ENCODE peak calls at places on chromosomes 6 and 20, in six cellular contexts. X, W, O, E, T and C are unnamed samples.

GRCh38 chr6:134446901-134447300 is 129.0 kb upstream of the SGK1 start:
- DNase-seq in W (no peak), X (no peak), T (no peak), O (no peak), E (no peak), C (peak; percentile 29)

GRCh38 chr6:16204653-16205376 is 33.6 kb upstream of the GMPR start:
- DNase-seq in X (no peak), W (no peak), O (no peak), E (no peak), T (no peak), C (no peak)

GRCh38 chr6:125165256-125165655 is 11.7 kb downstream of the TPD52L1 start:
- DNase-seq in T (no peak), W (no peak), E (no peak), O (peak; percentile 51), X (no peak), C (peak; percentile 70)

GRCh38 chr20:58870293-58871014 is 17.9 kb downstream of the GNAS start:
- DNase-seq in X (no peak), W (peak; percentile 48), O (peak; percentile 36), E (peak; percentile 86), T (no peak), C (no peak)

GRCh38 chr20:13822459-13822858 is 37.6 kb downstream of the NDUFAF5 start:
- DNase-seq in O (no peak), X (no peak), T (no peak), E (no peak), W (no peak), C (no peak)

GRCh38 chr6:146310628-146311027 is 233.0 kb upstream of the RAB32 start:
- DNase-seq in O (no peak), E (no peak), W (no peak), X (no peak), T (no peak), C (no peak)

GRCh38 chr20:63381781-63382431 is 20.8 kb upstream of the CHRNA4 start:
- DNase-seq in T (no peak), X (peak; percentile 92), E (peak; percentile 20), O (no peak), W (no peak), C (no peak)

GRCh38 chr20:3115190-3116107 is 30.9 kb upstream of the AVP start:
- DNase-seq in T (no peak), E (peak; percentile 15), W (peak; percentile 11), X (peak; percentile 55), O (peak; percentile 44), C (peak; percentile 57)

GRCh38 chr6:42093582-42094329 is 43.4 kb downstream of the TAF8 start:
- DNase-seq in O (no peak), T (no peak), W (no peak), X (no peak), E (peak; percentile 62), C (no peak)

GRCh38 chr6:3825331-3825831 is 23.8 kb upstream of the FAM50B start:
- DNase-seq in X (no peak), O (no peak), E (peak; percentile 13), W (no peak), T (no peak), C (peak; percentile 68)

GRCh38 chr6:91081452-91082067 is 494.7 kb upstream of the MAP3K7 start:
- DNase-seq in T (no peak), X (no peak), E (peak; percentile 15), O (peak; percentile 20), W (peak; percentile 1), C (peak; percentile 78)

GRCh38 chr20:16691381-16691780 is 38.4 kb upstream of the SNRPB2 start:
- DNase-seq in O (no peak), W (no peak), X (no peak), T (no peak), E (no peak), C (no peak)

GRCh38 chr6:31396422-31397152 is 6.8 kb upstream of the MICA start:
- DNase-seq in O (peak; percentile 82), W (peak; percentile 54), T (peak; percentile 68), X (no peak), E (peak; percentile 94), C (peak; percentile 57)

GRCh38 chr20:54624701-54625472 is 149.5 kb downstream of the DOK5 start:
- DNase-seq in E (no peak), T (no peak), X (no peak), O (no peak), W (no peak), C (peak; percentile 42)

GRCh38 chr6:2970753-2971419 is 481 bp downstream of the SERPINB6 start:
- DNase-seq in O (peak; percentile 27), W (no peak), X (no peak), E (peak; percentile 74), T (peak; percentile 55), C (peak; percentile 56)

GRCh38 chr6:87436435-87436834 is 28.7 kb downstream of the CFAP206 start:
- DNase-seq in T (peak; percentile 3), W (peak; percentile 8), O (peak; percentile 45), X (no peak), E (peak; percentile 76), C (peak; percentile 75)

GRCh38 chr6:41111017-41111416 is 38.2 kb downstream of the NFYA start:
- DNase-seq in O (no peak), X (no peak), T (no peak), W (no peak), E (no peak), C (no peak)

GRCh38 chr6:138515657-138516056 is 16.4 kb upstream of the NHSL1 start:
- DNase-seq in W (no peak), E (no peak), X (no peak), O (no peak), T (no peak), C (no peak)

GRCh38 chr20:11849270-11849920 is 68.3 kb upstream of the BTBD3 start:
- DNase-seq in T (no peak), X (no peak), W (no peak), E (no peak), O (no peak), C (peak; percentile 58)

GRCh38 chr6:81446509-81446908 is 306.0 kb downstream of the TENT5A start:
- DNase-seq in X (no peak), W (no peak), O (no peak), T (no peak), E (no peak), C (no peak)

GRCh38 chr6:46961248-46961647 is 39.5 kb upstream of the ADGRF5 start:
- DNase-seq in E (no peak), O (no peak), W (no peak), T (no peak), X (no peak), C (no peak)

GRCh38 chr20:46222521-46223007 is 85.7 kb downstream of the CDH22 start:
- DNase-seq in E (no peak), X (no peak), W (no peak), T (no peak), O (no peak), C (no peak)

GRCh38 chr6:163415620-163416379 is 1.3 kb downstream of the QKI start:
- DNase-seq in X (no peak), T (no peak), E (peak; percentile 29), O (peak; percentile 52), W (peak; percentile 35), C (peak; percentile 66)

GRCh38 chr6:108368431-108369030 is 73.7 kb downstream of the AFG1L start:
- DNase-seq in E (no peak), T (no peak), W (no peak), X (no peak), O (no peak), C (no peak)

GRCh38 chr6:116465246-116465645 is 4.1 kb downstream of the CALHM6 start:
- DNase-seq in T (no peak), X (no peak), O (no peak), E (peak; percentile 30), W (no peak), C (no peak)

GRCh38 chr20:6827472-6827871 is 60.0 kb downstream of the BMP2 start:
- DNase-seq in W (no peak), E (no peak), X (no peak), T (no peak), O (no peak), C (no peak)

GRCh38 chr20:8213270-8213669 is 81.2 kb downstream of the PLCB1 start:
- DNase-seq in O (no peak), X (no peak), T (no peak), W (no peak), E (no peak), C (no peak)

GRCh38 chr6:9540534-9541126 is 874.2 kb downstream of the TFAP2A start:
- DNase-seq in W (peak; percentile 35), E (peak; percentile 20), T (no peak), X (no peak), O (peak; percentile 57), C (peak; percentile 49)

GRCh38 chr6:41008011-41008410 is 31.0 kb downstream of the UNC5CL start:
- DNase-seq in O (no peak), W (no peak), X (no peak), E (no peak), T (no peak), C (no peak)